ENCODE peak calls at places on chromosomes 3 and 15, in five cellular contexts. B is ELR; Y is brain microvascular endothelial cell; O is stimulated activated CD8-positive, alpha-beta memory T cell treated with anti-CD3 and anti-CD28 coated beads, Interleukin-12 subunit alpha, Interleukin-12 subunit beta, amount 100 ng/mL, for 1 hour; Q is Karpas-422. R is an unnamed sample.

GRCh38 chr15:74235962-74236361 is at the start of gene CCDC33:
- DNase-seq in O (no peak), Q (peak), B (no peak), Y (no peak), R (no peak)

GRCh38 chr15:60590935-60591490 is 112.1 kb upstream of the ICE2 start:
- DNase-seq in Y (peak), Q (no peak), O (peak), B (peak), R (peak)

GRCh38 chr3:135966349-135966695 is 794 bp downstream of the PPP2R3A start:
- DNase-seq in O (no peak), Q (no peak), B (no peak), Y (no peak), R (peak)

GRCh38 chr15:90336705-90337141 is 15.4 kb upstream of the ZNF774 start:
- DNase-seq in Y (peak), O (no peak), Q (peak), B (peak), R (no peak)

GRCh38 chr3:155070316-155070715 is 9.8 kb upstream of the MME start:
- DNase-seq in O (no peak), B (peak), Q (no peak), Y (no peak), R (no peak)

GRCh38 chr15:70126382-70126781 is 28.7 kb upstream of the TLE3 start:
- DNase-seq in B (no peak), Y (no peak), O (no peak), Q (no peak), R (no peak)

GRCh38 chr3:107143206-107143605 is 234.0 kb upstream of the CCDC54 start:
- DNase-seq in O (no peak), Q (no peak), B (no peak), Y (no peak), R (no peak)

GRCh38 chr3:43061101-43061895 is 44.6 kb downstream of the POMGNT2 start:
- DNase-seq in Q (no peak), O (no peak), Y (no peak), B (no peak), R (no peak)

GRCh38 chr15:70195171-70195807 is 97.6 kb upstream of the TLE3 start:
- DNase-seq in B (no peak), O (no peak), Y (no peak), Q (peak), R (no peak)

GRCh38 chr15:38648116-38648843 is 83.7 kb upstream of the RASGRP1 start:
- DNase-seq in O (no peak), Q (no peak), B (no peak), Y (no peak), R (no peak)

GRCh38 chr15:78204351-78205309 is 29.7 kb downstream of the ACSBG1 start:
- DNase-seq in Y (no peak), O (no peak), B (no peak), Q (no peak), R (peak)

GRCh38 chr3:156643729-156644389 is 30.5 kb upstream of the TIPARP start:
- DNase-seq in Q (peak), Y (peak), O (no peak), B (no peak), R (no peak)

GRCh38 chr3:13482106-13482690 is 2.1 kb downstream of the HDAC11 start:
- DNase-seq in O (no peak), B (no peak), Y (no peak), Q (no peak), R (no peak)

GRCh38 chr3:134526319-134526718 is 40.5 kb downstream of the CEP63 start:
- DNase-seq in B (no peak), O (no peak), Y (no peak), Q (no peak), R (no peak)

GRCh38 chr3:190094201-190094718 is 26.4 kb downstream of the P3H2 start:
- DNase-seq in B (no peak), Y (no peak), Q (no peak), O (no peak), R (no peak)

GRCh38 chr3:50635066-50635465 is 18.1 kb downstream of the MAPKAPK3 start:
- DNase-seq in Q (no peak), Y (no peak), O (no peak), B (no peak), R (no peak)

R was measured in pancreas.